ENCODE peak calls at places on chromosomes 5 and 9, in eight cellular contexts. F is psoas muscle, H is left lung, K is aorta, V is fibroblast of lung, O is adrenal gland, P is MM.1S, R is gastrocnemius medialis. S is an unnamed sample.

GRCh38 chr9:131656356-131657030 is 83.4 kb downstream of the RAPGEF1 start:
- DNase-seq in F (peak; percentile 79), H (peak; percentile 92), K (no peak), V (no peak), O (peak; percentile 79), P (peak; percentile 33), R (peak; percentile 54), S (peak; percentile 66)

GRCh38 chr5:122101636-122102285 is 23.7 kb upstream of the LOX start:
- DNase-seq in F (no peak), H (no peak), K (no peak), V (peak; percentile 55), O (no peak), P (peak; percentile 73), R (no peak), S (no peak)

GRCh38 chr5:146001544-146002185 is 65.3 kb downstream of the SH3RF2 start:
- DNase-seq in F (no peak), H (no peak), K (no peak), V (peak; percentile 50), O (no peak), P (no peak), R (no peak), S (no peak)

GRCh38 chr5:104218200-104218599 is 655.6 kb upstream of the NUDT12 start:
- DNase-seq in F (no peak), H (no peak), K (no peak), V (no peak), O (no peak), P (no peak), R (no peak), S (no peak)

GRCh38 chr9:124735121-124735520 is 36.0 kb downstream of the NR6A1 start:
- DNase-seq in F (no peak), H (no peak), K (no peak), V (peak; percentile 85), O (no peak), P (no peak), R (no peak), S (no peak)

GRCh38 chr5:157998021-157998504 is 139.1 kb upstream of the CLINT1 start:
- DNase-seq in F (no peak), H (no peak), K (no peak), V (peak; percentile 32), O (no peak), P (no peak), R (no peak), S (no peak)

GRCh38 chr5:59035681-59036080 is 452.8 kb downstream of the RAB3C start:
- DNase-seq in F (no peak), H (no peak), K (no peak), V (no peak), O (no peak), P (no peak), R (no peak), S (no peak)

GRCh38 chr9:76180541-76180940 is 213.7 kb downstream of the RFK start:
- DNase-seq in F (no peak), H (no peak), K (no peak), V (peak; percentile 94), O (no peak), P (no peak), R (no peak), S (no peak)

GRCh38 chr5:95262933-95263660 is 21.8 kb downstream of the MCTP1 start:
- DNase-seq in F (no peak), H (no peak), K (no peak), V (no peak), O (no peak), P (no peak), R (no peak), S (no peak)

GRCh38 chr9:744046-744712 is 97.3 kb upstream of the DMRT1 start:
- DNase-seq in F (no peak), H (no peak), K (no peak), V (no peak), O (no peak), P (no peak), R (no peak), S (no peak)

GRCh38 chr9:739362-739761 is 102.1 kb upstream of the DMRT1 start:
- DNase-seq in F (no peak), H (no peak), K (no peak), V (no peak), O (no peak), P (no peak), R (no peak), S (no peak)

GRCh38 chr9:742914-743594 is 98.4 kb upstream of the DMRT1 start:
- DNase-seq in F (no peak), H (no peak), K (no peak), V (no peak), O (no peak), P (no peak), R (no peak), S (no peak)

GRCh38 chr9:744790-745456 is 96.6 kb upstream of the DMRT1 start:
- DNase-seq in F (peak; percentile 94), H (no peak), K (no peak), V (no peak), O (peak; percentile 22), P (no peak), R (peak; percentile 89), S (peak; percentile 79)

GRCh38 chr9:742104-742503 is 99.4 kb upstream of the DMRT1 start:
- DNase-seq in F (no peak), H (no peak), K (no peak), V (no peak), O (no peak), P (no peak), R (no peak), S (no peak)
- H3K4me1 ChIP-seq in F (peaks cover 48% of the 10 kb centered on the region), H (peaks cover 12% of the 10 kb centered on the region), K (peaks cover 4% of the 10 kb centered on the region), V (peaks cover 22% of the 10 kb centered on the region), O (no peaks in the 10 kb centered on the region), P (no peaks in the 10 kb centered on the region), R (peaks cover 56% of the 10 kb centered on the region), S (peaks cover 47% of the 10 kb centered on the region)

GRCh38 chr5:74516217-74516636 is 124.3 kb downstream of the ENC1 start:
- DNase-seq in F (no peak), H (no peak), K (no peak), V (peak; percentile 63), O (no peak), P (no peak), R (no peak), S (peak; percentile 40)
- H3K4me1 ChIP-seq in F (no peaks in the 10 kb centered on the region), H (no peaks in the 10 kb centered on the region), K (no peaks in the 10 kb centered on the region), V (peaks cover 2% of the 10 kb centered on the region), O (no peaks in the 10 kb centered on the region), P (no peaks in the 10 kb centered on the region), R (no peaks in the 10 kb centered on the region), S (peaks cover 9% of the 10 kb centered on the region)

GRCh38 chr9:133420392-133420827 is 1.8 kb upstream of the ADAMTS13 start:
- DNase-seq in F (no peak), H (no peak), K (no peak), V (no peak), O (no peak), P (peak; percentile 49), R (no peak), S (no peak)

GRCh38 chr9:133421615-133422542 is at the start of gene ADAMTS13:
- DNase-seq in F (no peak), H (no peak), K (no peak), V (no peak), O (no peak), P (no peak), R (no peak), S (no peak)

GRCh38 chr9:133419005-133419404 is 1.2 kb upstream of the REXO4 start:
- DNase-seq in F (no peak), H (no peak), K (no peak), V (no peak), O (no peak), P (no peak), R (no peak), S (no peak)

GRCh38 chr9:133415107-133415506 is 2.7 kb downstream of the REXO4 start:
- DNase-seq in F (no peak), H (no peak), K (no peak), V (no peak), O (no peak), P (no peak), R (no peak), S (no peak)

DNA sequence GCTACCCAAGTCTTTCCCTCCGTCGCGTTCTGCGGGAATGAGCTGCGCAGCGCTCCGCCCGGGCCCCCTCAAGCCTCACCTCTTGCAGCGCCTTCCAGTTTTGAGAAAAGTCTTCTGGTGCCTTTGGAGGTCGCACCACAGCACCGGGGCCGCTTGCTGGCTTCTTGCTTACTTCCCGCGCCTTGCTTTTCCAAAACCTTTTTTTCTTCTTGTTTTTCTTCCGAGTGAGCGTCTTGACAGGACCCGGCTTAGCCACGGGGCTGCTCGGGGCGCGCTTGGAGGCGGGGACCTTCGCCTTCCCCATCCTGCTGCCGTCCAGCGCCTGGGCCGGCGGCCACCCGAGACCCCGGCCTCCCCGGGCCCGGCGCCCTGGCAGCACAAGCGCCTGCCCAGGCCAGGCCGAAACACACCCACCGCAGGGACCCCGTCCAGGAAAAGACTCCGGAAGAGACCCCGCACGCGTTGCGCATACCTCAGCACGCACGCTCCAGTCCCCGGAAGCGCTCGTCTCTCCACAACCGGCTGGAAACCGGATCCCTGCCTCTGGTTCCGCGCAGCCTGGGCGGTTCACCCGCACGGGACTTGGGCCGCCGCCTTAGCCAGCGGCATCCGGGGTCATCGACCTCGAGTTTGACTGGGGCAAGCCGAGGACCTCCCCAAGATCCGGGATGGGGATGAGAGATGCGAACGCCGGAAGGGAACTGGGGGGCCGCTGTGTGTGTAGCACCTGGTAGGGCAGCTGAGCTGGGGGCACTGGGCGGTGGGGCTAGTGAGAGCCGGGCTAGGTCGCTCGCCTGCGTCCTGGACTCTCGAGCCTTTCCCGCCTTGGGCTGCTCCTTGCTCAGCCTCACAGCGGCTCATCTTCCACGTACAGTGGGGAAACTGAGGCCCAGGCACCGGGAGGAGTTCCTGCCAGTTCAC is at the start of gene REXO4:
- DNase-seq in F (peak; percentile 94), H (peak; percentile 80), K (peak; percentile 92), V (peak; percentile 87), O (peak; percentile 81), P (peak; percentile 79), R (peak; percentile 58), S (peak; percentile 77)
- H3K4me1 ChIP-seq in F (peaks cover 6% of the 10 kb centered on the region), H (peaks cover 7% of the 10 kb centered on the region), K (no peaks in the 10 kb centered on the region), V (peaks cover 4% of the 10 kb centered on the region), O (peaks cover 10% of the 10 kb centered on the region), P (peaks cover 12% of the 10 kb centered on the region), R (peaks cover 23% of the 10 kb centered on the region), S (peaks cover 17% of the 10 kb centered on the region)

GRCh38 chr5:143063175-143063970 is 293.2 kb downstream of the ARHGAP26 start:
- DNase-seq in F (peak; percentile 79), H (peak; percentile 71), K (peak; percentile 74), V (peak; percentile 35), O (peak; percentile 49), P (no peak), R (peak; percentile 72), S (peak; percentile 69)

GRCh38 chr5:143064661-143065060 is 294.5 kb downstream of the ARHGAP26 start:
- DNase-seq in F (no peak), H (no peak), K (no peak), V (no peak), O (no peak), P (no peak), R (no peak), S (no peak)

GRCh38 chr5:143064207-143064606 is 294.0 kb downstream of the ARHGAP26 start:
- DNase-seq in F (no peak), H (no peak), K (no peak), V (peak; percentile 68), O (no peak), P (no peak), R (no peak), S (no peak)

GRCh38 chr5:143061161-143061945 is 291.2 kb downstream of the ARHGAP26 start:
- DNase-seq in F (no peak), H (no peak), K (no peak), V (peak; percentile 94), O (no peak), P (no peak), R (no peak), S (no peak)

DNA sequence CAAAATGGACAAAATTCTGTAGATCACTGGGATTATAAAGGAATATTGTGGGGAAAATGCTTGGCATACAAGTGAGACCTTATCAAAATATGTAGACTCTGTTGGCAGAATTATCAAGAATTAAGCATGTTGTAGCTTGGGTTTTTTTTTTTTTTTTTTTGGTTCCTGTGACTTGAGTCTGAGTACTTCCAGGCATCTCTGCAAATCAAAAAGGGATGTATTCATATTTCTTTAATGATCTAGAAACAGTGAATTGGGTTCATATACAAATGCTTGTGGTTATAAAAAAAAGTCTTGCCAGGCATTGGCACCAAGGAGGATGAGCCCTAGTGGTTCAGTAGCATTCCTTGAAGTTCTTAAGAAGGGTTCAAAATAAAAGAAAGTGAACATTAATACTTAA is 292.2 kb downstream of the ARHGAP26 start:
- DNase-seq in F (no peak), H (no peak), K (no peak), V (no peak), O (no peak), P (no peak), R (no peak), S (no peak)
- H3K4me1 ChIP-seq in F (peaks cover 96% of the 10 kb centered on the region), H (peaks cover 38% of the 10 kb centered on the region), K (peaks cover 3% of the 10 kb centered on the region), V (peaks cover 58% of the 10 kb centered on the region), O (peaks cover 42% of the 10 kb centered on the region), P (peaks cover 35% of the 10 kb centered on the region), R (peaks cover 99% of the 10 kb centered on the region), S (peaks cover 65% of the 10 kb centered on the region)